ENCODE peak calls at places on chromosomes 2 and 18, in ten cellular contexts. One of them, this sample, is unnamed.

GRCh38 chr2:111055735-111056134 is 65.0 kb upstream of the BCL2L11 start:
- DNase-seq in fibroblast of lung: no peak
- DNase-seq in AG09309: no peak
- DNase-seq in adipocyte: no peak
- DNase-seq in EL: no peak
- DNase-seq in GM20000: peak
- DNase-seq in left ventricle myocardium superior: no peak
- DNase-seq in substantia nigra: no peak
- DNase-seq in non-pigmented ciliary epithelial cell: no peak
- DNase-seq in chondrocyte: no peak
- DNase-seq in this sample: no peak

GRCh38 chr2:102005989-102006885 is 14.5 kb downstream of the IL1R2 start:
- DNase-seq in fibroblast of lung: peak
- DNase-seq in adipocyte: peak
- DNase-seq in GM20000: peak
- DNase-seq in substantia nigra: no peak
- DNase-seq in EL: peak
- DNase-seq in non-pigmented ciliary epithelial cell: no peak
- DNase-seq in left ventricle myocardium superior: no peak
- DNase-seq in chondrocyte: no peak
- DNase-seq in AG09309: no peak
- DNase-seq in this sample: peak

GRCh38 chr2:240467659-240468299 is 32.3 kb downstream of the GPC1 start:
- DNase-seq in non-pigmented ciliary epithelial cell: no peak
- DNase-seq in AG09309: no peak
- DNase-seq in left ventricle myocardium superior: peak
- DNase-seq in chondrocyte: peak
- DNase-seq in EL: no peak
- DNase-seq in substantia nigra: no peak
- DNase-seq in adipocyte: no peak
- DNase-seq in GM20000: peak
- DNase-seq in fibroblast of lung: no peak
- DNase-seq in this sample: no peak

GRCh38 chr2:84849271-84849952 is 31.5 kb downstream of the TRABD2A start:
- DNase-seq in non-pigmented ciliary epithelial cell: no peak
- DNase-seq in AG09309: peak
- DNase-seq in fibroblast of lung: peak
- DNase-seq in EL: peak
- DNase-seq in chondrocyte: no peak
- DNase-seq in GM20000: no peak
- DNase-seq in adipocyte: peak
- DNase-seq in left ventricle myocardium superior: no peak
- DNase-seq in substantia nigra: no peak
- DNase-seq in this sample: no peak

GRCh38 chr18:629303-630150 is 27.9 kb upstream of the TYMS start:
- DNase-seq in AG09309: no peak
- DNase-seq in chondrocyte: no peak
- DNase-seq in left ventricle myocardium superior: no peak
- DNase-seq in GM20000: no peak
- DNase-seq in substantia nigra: no peak
- DNase-seq in adipocyte: no peak
- DNase-seq in non-pigmented ciliary epithelial cell: peak
- DNase-seq in fibroblast of lung: peak
- DNase-seq in EL: no peak
- DNase-seq in this sample: no peak

GRCh38 chr18:80178935-80179818 is 68.1 kb downstream of the PARD6G start:
- DNase-seq in GM20000: no peak
- DNase-seq in fibroblast of lung: no peak
- DNase-seq in EL: no peak
- DNase-seq in AG09309: no peak
- DNase-seq in non-pigmented ciliary epithelial cell: no peak
- DNase-seq in substantia nigra: no peak
- DNase-seq in adipocyte: no peak
- DNase-seq in left ventricle myocardium superior: no peak
- DNase-seq in chondrocyte: no peak
- DNase-seq in this sample: no peak

GRCh38 chr2:99677814-99678213 is 188.0 kb upstream of the REV1 start:
- DNase-seq in fibroblast of lung: no peak
- DNase-seq in GM20000: no peak
- DNase-seq in adipocyte: no peak
- DNase-seq in left ventricle myocardium superior: no peak
- DNase-seq in chondrocyte: no peak
- DNase-seq in non-pigmented ciliary epithelial cell: no peak
- DNase-seq in substantia nigra: no peak
- DNase-seq in EL: no peak
- DNase-seq in AG09309: no peak
- DNase-seq in this sample: no peak

GRCh38 chr2:226637383-226637782 is 162.2 kb downstream of the IRS1 start:
- DNase-seq in substantia nigra: no peak
- DNase-seq in EL: no peak
- DNase-seq in non-pigmented ciliary epithelial cell: no peak
- DNase-seq in chondrocyte: no peak
- DNase-seq in adipocyte: no peak
- DNase-seq in AG09309: no peak
- DNase-seq in fibroblast of lung: no peak
- DNase-seq in left ventricle myocardium superior: no peak
- DNase-seq in GM20000: no peak
- DNase-seq in this sample: no peak

GRCh38 chr2:31318360-31319336 is 84.7 kb downstream of the EHD3 start:
- DNase-seq in non-pigmented ciliary epithelial cell: peak
- DNase-seq in substantia nigra: no peak
- DNase-seq in adipocyte: peak
- DNase-seq in EL: peak
- DNase-seq in fibroblast of lung: peak
- DNase-seq in left ventricle myocardium superior: peak
- DNase-seq in GM20000: peak
- DNase-seq in AG09309: peak
- DNase-seq in chondrocyte: no peak
- DNase-seq in this sample: peak

GRCh38 chr2:20213651-20214565 is 11.0 kb downstream of the SDC1 start:
- DNase-seq in chondrocyte: peak
- DNase-seq in adipocyte: no peak
- DNase-seq in non-pigmented ciliary epithelial cell: no peak
- DNase-seq in AG09309: no peak
- DNase-seq in substantia nigra: no peak
- DNase-seq in fibroblast of lung: no peak
- DNase-seq in EL: no peak
- DNase-seq in GM20000: peak
- DNase-seq in left ventricle myocardium superior: no peak
- DNase-seq in this sample: no peak

GRCh38 chr2:225272173-225272572 is 127.3 kb upstream of the NYAP2 start:
- DNase-seq in EL: no peak
- DNase-seq in substantia nigra: no peak
- DNase-seq in adipocyte: no peak
- DNase-seq in GM20000: no peak
- DNase-seq in non-pigmented ciliary epithelial cell: no peak
- DNase-seq in left ventricle myocardium superior: no peak
- DNase-seq in fibroblast of lung: no peak
- DNase-seq in chondrocyte: no peak
- DNase-seq in AG09309: no peak
- DNase-seq in this sample: no peak

GRCh38 chr2:183207110-183207509 is 82.9 kb downstream of the NUP35 start:
- DNase-seq in chondrocyte: no peak
- DNase-seq in left ventricle myocardium superior: no peak
- DNase-seq in GM20000: no peak
- DNase-seq in AG09309: no peak
- DNase-seq in fibroblast of lung: peak
- DNase-seq in EL: peak
- DNase-seq in adipocyte: peak
- DNase-seq in substantia nigra: no peak
- DNase-seq in non-pigmented ciliary epithelial cell: peak
- DNase-seq in this sample: peak

GRCh38 chr2:226227341-226227740 is 572.3 kb downstream of the IRS1 start:
- DNase-seq in adipocyte: no peak
- DNase-seq in non-pigmented ciliary epithelial cell: no peak
- DNase-seq in substantia nigra: no peak
- DNase-seq in fibroblast of lung: no peak
- DNase-seq in GM20000: no peak
- DNase-seq in left ventricle myocardium superior: no peak
- DNase-seq in AG09309: no peak
- DNase-seq in chondrocyte: no peak
- DNase-seq in EL: peak
- DNase-seq in this sample: no peak

GRCh38 chr2:159034728-159035127 is 66.3 kb downstream of the TANC1 start:
- DNase-seq in AG09309: no peak
- DNase-seq in fibroblast of lung: no peak
- DNase-seq in left ventricle myocardium superior: no peak
- DNase-seq in non-pigmented ciliary epithelial cell: no peak
- DNase-seq in chondrocyte: no peak
- DNase-seq in adipocyte: no peak
- DNase-seq in GM20000: no peak
- DNase-seq in substantia nigra: no peak
- DNase-seq in EL: no peak
- DNase-seq in this sample: no peak

GRCh38 chr2:151438506-151438905 is 28.8 kb downstream of the RIF1 start:
- DNase-seq in chondrocyte: no peak
- DNase-seq in adipocyte: no peak
- DNase-seq in substantia nigra: no peak
- DNase-seq in AG09309: no peak
- DNase-seq in left ventricle myocardium superior: no peak
- DNase-seq in GM20000: no peak
- DNase-seq in non-pigmented ciliary epithelial cell: no peak
- DNase-seq in EL: no peak
- DNase-seq in fibroblast of lung: no peak
- DNase-seq in this sample: no peak

GRCh38 chr2:27347641-27348040 is 8.9 kb downstream of the GTF3C2 start:
- DNase-seq in adipocyte: no peak
- DNase-seq in chondrocyte: no peak
- DNase-seq in fibroblast of lung: no peak
- DNase-seq in AG09309: no peak
- DNase-seq in GM20000: no peak
- DNase-seq in left ventricle myocardium superior: no peak
- DNase-seq in EL: no peak
- DNase-seq in substantia nigra: no peak
- DNase-seq in non-pigmented ciliary epithelial cell: no peak
- DNase-seq in this sample: no peak

GRCh38 chr2:68432696-68433658 is 34.1 kb downstream of the FBXO48 start:
- DNase-seq in adipocyte: no peak
- DNase-seq in chondrocyte: no peak
- DNase-seq in EL: no peak
- DNase-seq in substantia nigra: no peak
- DNase-seq in GM20000: no peak
- DNase-seq in left ventricle myocardium superior: no peak
- DNase-seq in AG09309: no peak
- DNase-seq in fibroblast of lung: no peak
- DNase-seq in non-pigmented ciliary epithelial cell: no peak
- DNase-seq in this sample: no peak

GRCh38 chr18:11948852-11949523 is 32.3 kb upstream of the IMPA2 start:
- DNase-seq in left ventricle myocardium superior: no peak
- DNase-seq in GM20000: no peak
- DNase-seq in substantia nigra: no peak
- DNase-seq in non-pigmented ciliary epithelial cell: no peak
- DNase-seq in adipocyte: peak
- DNase-seq in AG09309: no peak
- DNase-seq in chondrocyte: no peak
- DNase-seq in fibroblast of lung: peak
- DNase-seq in EL: peak
- DNase-seq in this sample: peak

GRCh38 chr2:159960413-159960812 is 102.0 kb downstream of the PLA2R1 start:
- DNase-seq in GM20000: peak
- DNase-seq in non-pigmented ciliary epithelial cell: peak
- DNase-seq in fibroblast of lung: peak
- DNase-seq in AG09309: no peak
- DNase-seq in chondrocyte: no peak
- DNase-seq in adipocyte: peak
- DNase-seq in substantia nigra: no peak
- DNase-seq in EL: peak
- DNase-seq in left ventricle myocardium superior: no peak
- DNase-seq in this sample: peak

GRCh38 chr18:13456736-13457271 is 238.2 kb downstream of the LDLRAD4 start:
- DNase-seq in GM20000: peak
- DNase-seq in adipocyte: no peak
- DNase-seq in chondrocyte: no peak
- DNase-seq in EL: no peak
- DNase-seq in fibroblast of lung: peak
- DNase-seq in non-pigmented ciliary epithelial cell: no peak
- DNase-seq in AG09309: no peak
- DNase-seq in left ventricle myocardium superior: no peak
- DNase-seq in substantia nigra: no peak
- DNase-seq in this sample: no peak

GRCh38 chr2:103525757-103526156 is 763.9 kb downstream of the TMEM182 start:
- DNase-seq in chondrocyte: no peak
- DNase-seq in AG09309: no peak
- DNase-seq in adipocyte: no peak
- DNase-seq in left ventricle myocardium superior: no peak
- DNase-seq in EL: no peak
- DNase-seq in substantia nigra: no peak
- DNase-seq in fibroblast of lung: no peak
- DNase-seq in non-pigmented ciliary epithelial cell: no peak
- DNase-seq in GM20000: no peak
- DNase-seq in this sample: no peak

This sample was measured in choroid plexus epithelial cell.